ENCODE peak calls at places on chromosomes 16 and 17, in four cellular contexts. X, K, L and D are unnamed samples.

GRCh38 chr17:81991684-81992513 is 14.5 kb downstream of the ASPSCR1 start:
- DNase-seq in L (no peak), X (peak), K (peak), D (peak)

GRCh38 chr17:81365601-81366585 is 29.4 kb upstream of the BAHCC1 start:
- DNase-seq in K (no peak), L (no peak), X (no peak), D (no peak)

GRCh38 chr16:12257926-12258561 is 281.5 kb downstream of the SNX29 start:
- DNase-seq in X (peak), L (no peak), K (no peak), D (no peak)

GRCh38 chr17:58326609-58327341 is 1.8 kb downstream of the TSPOAP1 start:
- DNase-seq in X (peak), L (no peak), K (no peak), D (no peak)

GRCh38 chr16:57997528-57998265 is 2.8 kb downstream of the ZNF319 start:
- DNase-seq in K (no peak), X (peak), L (no peak), D (peak)

GRCh38 chr16:65684230-65684629 is 562.4 kb upstream of the CDH11 start:
- DNase-seq in X (no peak), L (no peak), K (no peak), D (no peak)

GRCh38 chr17:63151981-63152523 is 186.0 kb downstream of the TANC2 start:
- DNase-seq in X (no peak), K (no peak), L (no peak), D (no peak)

GRCh38 chr16:85752511-85753420 is 1.9 kb upstream of the C16orf74 start:
- DNase-seq in K (peak), L (no peak), X (peak), D (no peak)

GRCh38 chr17:3851461-3852100 is 5.5 kb upstream of the NCBP3 start:
- DNase-seq in L (no peak), X (peak), K (no peak), D (no peak)

GRCh38 chr17:63601439-63602371 is 1.0 kb downstream of the TACO1 start:
- DNase-seq in K (no peak), X (no peak), L (no peak), D (no peak)

GRCh38 chr17:63995626-63996025 is 2.5 kb upstream of the PRR29 start:
- DNase-seq in L (no peak), X (peak), K (no peak), D (peak)

GRCh38 chr17:47934856-47935255 is 6.5 kb upstream of the PNPO start:
- DNase-seq in X (peak), K (no peak), L (no peak), D (no peak)

GRCh38 chr17:81651692-81652091 is 4.7 kb downstream of the PDE6G start:
- DNase-seq in K (no peak), X (peak), L (no peak), D (no peak)

GRCh38 chr16:58306327-58306726 is 11.5 kb upstream of the PRSS54 start:
- DNase-seq in X (no peak), L (no peak), K (no peak), D (no peak)

GRCh38 chr16:63737633-63738032 is 1384.2 kb downstream of the CDH11 start:
- DNase-seq in L (no peak), X (no peak), K (no peak), D (no peak)

GRCh38 chr17:19333736-19334290 is 28.7 kb downstream of the B9D1 start:
- DNase-seq in K (no peak), X (peak), L (no peak), D (no peak)

GRCh38 chr17:71759422-71760060 is 361.3 kb upstream of the SOX9 start:
- DNase-seq in K (no peak), L (no peak), X (no peak), D (no peak)

DNA sequence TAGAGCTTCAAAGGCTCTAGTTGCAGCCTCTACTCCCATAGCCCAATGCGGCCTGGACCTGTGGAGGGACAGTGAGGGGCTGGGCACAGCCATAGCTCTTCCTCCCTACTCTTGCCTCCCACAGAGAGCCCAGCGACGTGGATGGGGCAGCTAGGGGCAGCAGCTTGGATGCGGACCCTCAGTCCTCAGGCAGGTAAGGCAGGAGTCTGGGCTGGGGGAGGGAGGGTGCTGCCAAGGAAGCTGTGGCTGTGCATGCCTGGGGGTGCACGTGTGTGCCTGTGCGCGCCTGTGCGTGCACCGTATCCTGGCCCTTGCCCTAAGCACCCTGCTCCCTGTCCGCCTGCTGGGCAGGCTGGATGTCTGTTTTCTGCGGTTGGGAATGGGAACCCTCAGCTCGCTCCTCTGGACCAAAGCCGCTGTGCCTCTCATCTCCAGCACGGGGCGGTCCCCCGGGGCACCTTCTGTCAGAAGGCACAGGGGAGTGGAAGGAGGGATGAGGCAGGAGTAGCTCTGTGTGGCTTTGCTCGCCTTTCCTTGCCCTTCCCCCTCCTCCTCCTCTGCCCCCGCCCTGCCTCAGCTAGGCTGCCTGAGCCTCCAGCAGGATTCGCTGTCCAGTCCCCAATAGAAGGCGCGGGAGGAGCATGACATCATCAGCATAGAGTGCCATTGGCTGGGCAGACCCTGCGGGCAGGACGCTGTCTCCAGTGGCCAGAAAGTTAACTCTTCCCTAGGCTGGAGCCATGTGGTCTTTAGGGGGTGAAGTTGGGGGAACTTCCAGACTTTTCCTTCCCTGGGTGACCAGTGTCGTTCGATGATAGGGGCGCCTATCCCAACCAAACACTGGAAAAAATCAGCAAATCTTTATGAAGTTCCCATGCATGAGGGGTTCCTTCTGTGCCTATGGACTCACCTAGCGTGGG is 797 bp downstream of the PRCD start:
- DNase-seq in X (peak), K (peak), L (peak), D (peak)
- TF ChIP-seq CTCF in X (peak), K (no peak), L (peak), D (peak)

GRCh38 chr16:28884045-28884444 is 5.8 kb downstream of the ATP2A1 start:
- DNase-seq in X (peak), K (no peak), L (no peak), D (no peak)

GRCh38 chr16:28880589-28880915 is 2.3 kb downstream of the ATP2A1 start:
- DNase-seq in K (no peak), X (no peak), L (no peak), D (no peak)

GRCh38 chr16:28883221-28883996 is 5.1 kb downstream of the ATP2A1 start:
- DNase-seq in X (peak), K (no peak), L (no peak), D (no peak)

GRCh38 chr16:28880955-28881354 is 2.7 kb downstream of the ATP2A1 start:
- DNase-seq in K (no peak), L (no peak), X (peak), D (no peak)

GRCh38 chr16:28882476-28883180 is 4.3 kb downstream of the ATP2A1 start:
- DNase-seq in X (peak), K (no peak), L (no peak), D (no peak)
- TF ChIP-seq CTCF in X (no peak), K (no peak), L (no peak), D (no peak)

DNA sequence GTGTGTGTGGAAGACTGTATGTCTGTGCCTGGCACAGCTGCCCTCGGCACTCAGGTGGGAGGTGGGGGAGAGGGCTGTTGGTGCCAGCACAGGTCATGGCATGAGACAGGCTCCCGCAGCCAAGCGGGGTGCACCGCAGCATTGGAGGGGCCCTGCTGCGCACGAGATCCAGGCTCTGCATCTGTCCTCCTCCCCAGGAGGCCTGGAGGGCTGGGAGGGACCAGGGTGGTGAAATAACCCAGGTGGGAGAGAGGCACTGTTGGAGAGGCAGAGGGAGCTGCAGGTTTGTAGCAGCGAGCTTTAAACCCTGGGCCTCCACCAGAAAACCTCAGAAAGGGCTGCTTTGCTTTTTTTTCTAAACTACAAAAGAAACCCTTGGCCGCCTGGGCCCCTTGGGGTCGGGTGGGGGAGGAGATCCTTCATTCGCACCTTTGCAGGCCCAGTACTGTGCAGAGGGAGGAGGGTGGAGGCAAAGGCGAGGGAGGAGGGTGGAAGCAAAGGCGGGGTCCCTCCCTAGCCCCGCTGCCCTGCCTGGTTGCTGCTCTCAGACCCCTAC is 241.7 kb downstream of the SEC14L1 start:
- DNase-seq in L (no peak), K (no peak), X (peak), D (no peak)
- TF ChIP-seq CTCF in L (no peak), K (no peak), X (no peak), D (no peak)

DNA sequence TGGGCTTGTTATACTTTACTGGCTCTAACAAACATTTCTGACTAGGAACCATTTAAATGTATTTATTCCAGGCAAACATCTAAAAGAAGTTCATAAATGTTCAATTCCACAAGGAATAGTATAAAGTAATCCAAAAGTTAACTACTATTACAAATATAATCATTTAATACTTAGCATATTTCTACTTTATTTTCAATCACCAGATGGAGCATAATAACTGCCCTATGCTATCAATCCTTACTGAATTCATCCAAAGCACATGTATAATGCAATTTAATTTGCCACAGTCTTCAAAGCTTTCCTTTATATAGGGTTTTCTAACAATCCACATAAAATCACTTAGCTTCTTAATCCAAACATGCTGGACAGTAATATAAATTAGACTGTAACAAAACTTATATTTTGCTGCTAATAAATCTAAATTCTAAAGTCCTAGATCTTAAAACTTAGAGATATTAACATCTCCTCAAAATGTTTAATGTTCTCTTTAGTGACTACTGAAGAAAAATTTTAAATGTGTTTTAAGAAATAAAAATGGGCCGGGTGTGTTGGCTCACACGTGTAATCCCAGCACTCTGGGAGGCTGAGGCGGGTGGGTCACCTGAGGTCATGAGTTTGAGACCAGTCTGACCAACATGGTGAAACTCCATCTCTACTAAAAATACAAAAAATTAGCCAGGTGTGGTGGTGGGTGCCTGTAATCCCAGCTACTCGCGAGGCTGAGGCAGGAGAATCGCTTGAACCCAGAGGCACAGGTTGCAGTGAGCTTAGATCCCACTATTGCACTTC is 5.9 kb downstream of the MEIOB start:
- DNase-seq in L (no peak), K (no peak), X (no peak), D (no peak)
- TF ChIP-seq CTCF in L (no peak), K (no peak), X (no peak), D (peak)

GRCh38 chr16:89701425-89702406 is at the start of gene SPATA2L:
- DNase-seq in X (peak), K (peak), L (peak), D (no peak)
- TF ChIP-seq CTCF in X (no peak), K (no peak), L (peak), D (peak)

GRCh38 chr17:5780476-5780875 is 196.2 kb upstream of the NLRP1 start:
- DNase-seq in K (no peak), X (no peak), L (no peak), D (no peak)
- TF ChIP-seq CTCF in K (no peak), X (peak), L (no peak), D (no peak)

GRCh38 chr17:17401271-17401781 is 75.5 kb upstream of the MED9 start:
- DNase-seq in X (peak), K (no peak), L (no peak), D (no peak)
- TF ChIP-seq CTCF in X (peak), K (no peak), L (no peak), D (peak)